ENCODE peak calls at places on chromosomes 6 and 20, in eight cellular contexts. E is neural crest cell, P is A549, D is foreskin fibroblast, K is cardiac fibroblast, V is heart left ventricle, Q is astrocyte of the spinal cord, N is heart right ventricle. W is an unnamed sample.

GRCh38 chr6:7433211-7433610 is 43.6 kb downstream of the RIOK1 start:
- DNase-seq in E (no peak), P (no peak), D (no peak), K (no peak), V (no peak), Q (no peak), N (no peak), W (peak; percentile 30)

GRCh38 chr20:32457476-32457986 is 99.4 kb downstream of the ASXL1 start:
- DNase-seq in E (peak; percentile 85), P (peak; percentile 82), D (peak; percentile 74), K (peak; percentile 63), V (peak; percentile 68), Q (peak; percentile 57), N (peak; percentile 60), W (peak; percentile 100)

GRCh38 chr6:106141441-106142237 is 55.5 kb downstream of the PRDM1 start:
- DNase-seq in E (no peak), P (no peak), D (no peak), K (no peak), V (no peak), Q (peak; percentile 30), N (no peak), W (no peak)

GRCh38 chr6:35486005-35486925 is 10.6 kb downstream of the TEAD3 start:
- DNase-seq in E (no peak), P (no peak), D (no peak), K (peak; percentile 39), V (no peak), Q (no peak), N (peak; percentile 45), W (no peak)

GRCh38 chr6:91482498-91482897 is 895.6 kb upstream of the MAP3K7 start:
- DNase-seq in E (no peak), P (no peak), D (no peak), K (no peak), V (no peak), Q (no peak), N (no peak), W (no peak)

GRCh38 chr6:143260857-143261256 is 189.6 kb downstream of the ADAT2 start:
- DNase-seq in E (no peak), P (peak; percentile 1), D (peak; percentile 48), K (peak; percentile 28), V (no peak), Q (peak; percentile 29), N (no peak), W (no peak)

GRCh38 chr6:54737247-54737646 is 109.3 kb upstream of the FAM83B start:
- DNase-seq in E (no peak), P (peak; percentile 29), D (no peak), K (peak; percentile 4), V (no peak), Q (no peak), N (no peak), W (no peak)

GRCh38 chr6:107690864-107691661 is 133.1 kb downstream of the SCML4 start:
- DNase-seq in E (no peak), P (no peak), D (peak; percentile 82), K (peak; percentile 99), V (no peak), Q (peak; percentile 76), N (no peak), W (peak; percentile 90)

GRCh38 chr6:140540743-140541142 is 1166.3 kb upstream of the CITED2 start:
- DNase-seq in E (no peak), P (no peak), D (no peak), K (no peak), V (no peak), Q (no peak), N (no peak), W (no peak)

GRCh38 chr6:140541288-140541687 is 1166.8 kb upstream of the CITED2 start:
- DNase-seq in E (no peak), P (no peak), D (peak; percentile 26), K (no peak), V (no peak), Q (peak; percentile 56), N (no peak), W (no peak)

GRCh38 chr6:140537211-140537610 is 1162.8 kb upstream of the CITED2 start:
- DNase-seq in E (no peak), P (peak; percentile 18), D (peak; percentile 8), K (no peak), V (no peak), Q (no peak), N (no peak), W (no peak)

GRCh38 chr6:140537834-140538680 is 1163.6 kb upstream of the CITED2 start:
- DNase-seq in E (peak; percentile 15), P (peak; percentile 79), D (peak; percentile 97), K (peak; percentile 98), V (peak; percentile 42), Q (peak; percentile 98), N (no peak), W (peak; percentile 17)

DNA sequence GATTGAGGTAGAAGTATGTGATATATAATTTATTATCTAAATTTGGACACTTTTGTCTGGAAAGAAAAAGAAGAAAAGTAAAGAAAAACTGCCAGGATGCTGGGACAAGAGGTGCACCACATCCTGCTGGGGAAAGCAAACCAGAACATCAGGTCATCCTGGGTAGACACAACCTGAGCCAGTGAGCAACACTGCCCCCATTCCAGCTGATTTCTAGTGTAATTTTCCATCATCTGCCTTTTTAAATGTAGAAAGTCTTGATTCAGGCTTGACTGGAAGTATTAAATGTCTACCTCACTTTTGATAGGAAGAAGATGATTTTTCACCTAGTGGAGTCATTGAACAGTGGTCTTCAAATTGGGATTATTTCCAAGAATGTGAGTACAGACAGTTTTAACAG is 1164.5 kb upstream of the CITED2 start:
- DNase-seq in E (no peak), P (peak; percentile 13), D (no peak), K (peak; percentile 34), V (no peak), Q (peak; percentile 38), N (no peak), W (peak; percentile 35)
- TF ChIP-seq CTCF in E (no peak), P (no peak), D (peak; percentile 5), K (no peak), V (no peak), Q (no peak), N (no peak), W (no peak)

GRCh38 chr6:44072452-44072958 is 54.7 kb downstream of the MRPL14 start:
- DNase-seq in E (no peak), P (no peak), D (no peak), K (no peak), V (no peak), Q (no peak), N (no peak), W (peak; percentile 72)

GRCh38 chr6:44072959-44073611 is 54.2 kb downstream of the MRPL14 start:
- DNase-seq in E (peak; percentile 74), P (peak; percentile 72), D (peak; percentile 85), K (peak; percentile 79), V (peak; percentile 86), Q (peak; percentile 79), N (peak; percentile 87), W (peak; percentile 99)

GRCh38 chr6:44074383-44075136 is 52.7 kb downstream of the MRPL14 start:
- DNase-seq in E (peak; percentile 60), P (peak; percentile 67), D (peak; percentile 83), K (peak; percentile 84), V (peak; percentile 78), Q (peak; percentile 82), N (peak; percentile 73), W (peak; percentile 100)

GRCh38 chr6:44075137-44076015 is 51.9 kb downstream of the MRPL14 start:
- DNase-seq in E (no peak), P (no peak), D (no peak), K (no peak), V (no peak), Q (no peak), N (no peak), W (peak; percentile 92)

GRCh38 chr6:44073612-44074382 is 53.5 kb downstream of the MRPL14 start:
- DNase-seq in E (peak; percentile 22), P (no peak), D (no peak), K (no peak), V (no peak), Q (no peak), N (no peak), W (peak; percentile 91)
- TF ChIP-seq CTCF in E (no peak), P (no peak), D (peak; percentile 19), K (no peak), V (no peak), Q (no peak), N (no peak), W (no peak)

GRCh38 chr20:16352751-16353150 is 220.5 kb downstream of the KIF16B start:
- DNase-seq in E (no peak), P (no peak), D (no peak), K (no peak), V (no peak), Q (no peak), N (no peak), W (no peak)

GRCh38 chr20:16349518-16350295 is 223.5 kb downstream of the KIF16B start:
- DNase-seq in E (no peak), P (no peak), D (peak; percentile 34), K (peak; percentile 7), V (no peak), Q (peak; percentile 5), N (no peak), W (no peak)

GRCh38 chr20:16351415-16351814 is 221.8 kb downstream of the KIF16B start:
- DNase-seq in E (no peak), P (no peak), D (no peak), K (no peak), V (no peak), Q (no peak), N (no peak), W (peak; percentile 54)

GRCh38 chr20:16350465-16350864 is 222.8 kb downstream of the KIF16B start:
- DNase-seq in E (no peak), P (peak; percentile 31), D (peak; percentile 23), K (peak; percentile 39), V (no peak), Q (peak; percentile 21), N (no peak), W (peak; percentile 90)

DNA sequence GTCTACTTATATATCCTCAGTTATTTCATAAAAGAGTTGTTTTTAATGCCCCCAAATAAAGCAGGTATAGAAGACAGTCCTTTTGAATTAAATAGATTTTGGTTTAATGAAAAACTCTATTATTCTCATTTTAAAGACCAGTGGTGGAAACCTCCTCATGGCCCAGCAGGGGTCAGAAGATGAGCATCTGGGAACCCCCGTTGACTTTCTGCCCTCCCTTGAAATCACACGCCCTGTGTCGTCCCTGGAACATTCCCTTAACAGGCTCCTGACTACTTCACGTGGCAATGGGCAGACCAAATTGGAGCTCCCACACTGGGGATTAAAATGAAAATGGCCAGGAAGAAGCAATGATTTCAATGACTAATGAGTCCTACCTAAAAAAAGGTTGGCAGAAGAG is 220.9 kb downstream of the KIF16B start:
- DNase-seq in E (no peak), P (no peak), D (no peak), K (no peak), V (no peak), Q (no peak), N (no peak), W (no peak)
- TF ChIP-seq CTCF in E (no peak), P (no peak), D (no peak), K (no peak), V (no peak), Q (no peak), N (no peak), W (peak; percentile 7)

GRCh38 chr6:26660096-26660425 is 515 bp upstream of the ZNF322 start:
- DNase-seq in E (no peak), P (peak; percentile 33), D (peak; percentile 23), K (peak; percentile 39), V (no peak), Q (no peak), N (no peak), W (no peak)

GRCh38 chr6:26657268-26657667 is 2.3 kb downstream of the ZNF322 start:
- DNase-seq in E (no peak), P (no peak), D (no peak), K (no peak), V (no peak), Q (no peak), N (no peak), W (no peak)

GRCh38 chr6:26653007-26653406 is 6.5 kb downstream of the ZNF322 start:
- DNase-seq in E (no peak), P (no peak), D (no peak), K (no peak), V (no peak), Q (no peak), N (no peak), W (no peak)

DNA sequence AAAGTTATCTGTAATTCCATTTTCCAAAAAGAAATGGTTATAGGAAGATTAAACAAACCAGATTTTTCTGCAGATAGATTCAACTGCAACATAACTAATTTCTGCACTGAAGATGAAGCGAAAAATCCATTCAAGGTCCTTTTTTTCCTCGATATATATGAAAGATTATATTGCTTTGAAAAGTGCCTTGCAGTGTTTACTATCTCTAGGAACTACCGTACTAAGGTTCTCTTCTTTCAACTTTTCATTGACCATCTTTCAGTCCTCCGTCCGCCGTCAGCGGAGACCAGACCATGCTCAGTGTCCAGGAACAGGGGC is 545 bp downstream of the ZNF322 start:
- DNase-seq in E (no peak), P (no peak), D (no peak), K (peak; percentile 37), V (no peak), Q (no peak), N (no peak), W (peak; percentile 52)
- TF ChIP-seq CTCF in E (no peak), P (no peak), D (no peak), K (no peak), V (no peak), Q (no peak), N (no peak), W (no peak)

W was measured in osteoblast.